ENCODE peak calls at places on chromosomes 16 and 17, in five cellular contexts. X is heart left ventricle, U is fibroblast of gingiva, J is NCI-H1930, L is glutamatergic neuron. Z is an unnamed sample.
A peak's percentile ranks its signal among the peaks of the same experiment; 100 is the strongest.

GRCh38 chr17:32033223-32033622 is 26.0 kb downstream of the LRRC37B start:
- DNase-seq in X (no peak), U (no peak), J (no peak), L (no peak), Z (no peak)

GRCh38 chr16:57764341-57765159 is 29.0 kb downstream of the KATNB1 start:
- DNase-seq in X (peak; percentile 48), U (peak; percentile 53), J (no peak), L (no peak), Z (peak; percentile 81)

GRCh38 chr17:42979511-42980273 is at the start of gene PTGES3L:
- DNase-seq in X (peak; percentile 88), U (no peak), J (peak; percentile 39), L (peak; percentile 26), Z (no peak)

GRCh38 chr17:76014925-76015261 is 12.2 kb downstream of the EVPL start:
- DNase-seq in X (no peak), U (no peak), J (no peak), L (no peak), Z (no peak)

GRCh38 chr17:7478276-7479138 is 924 bp downstream of the ZBTB4 start:
- DNase-seq in X (peak; percentile 51), U (peak; percentile 60), J (no peak), L (peak; percentile 46), Z (peak; percentile 48)

GRCh38 chr16:11245988-11246387 is 10.0 kb downstream of the SOCS1 start:
- DNase-seq in X (no peak), U (no peak), J (no peak), L (no peak), Z (no peak)

GRCh38 chr16:78738557-78738956 is 639.1 kb downstream of the WWOX start:
- DNase-seq in X (no peak), U (no peak), J (no peak), L (no peak), Z (no peak)

GRCh38 chr17:47705536-47706481 is 11.8 kb downstream of the TBKBP1 start:
- DNase-seq in X (peak; percentile 23), U (no peak), J (no peak), L (no peak), Z (no peak)

GRCh38 chr17:31461227-31461810 is 69.8 kb downstream of the RAB11FIP4 start:
- DNase-seq in X (no peak), U (no peak), J (no peak), L (no peak), Z (no peak)

GRCh38 chr16:65227041-65227835 is 105.4 kb upstream of the CDH11 start:
- DNase-seq in X (no peak), U (no peak), J (no peak), L (no peak), Z (no peak)

GRCh38 chr16:64397945-64398508 is 723.8 kb downstream of the CDH11 start:
- DNase-seq in X (no peak), U (no peak), J (no peak), L (no peak), Z (no peak)

GRCh38 chr16:89015271-89015859 is 38.4 kb upstream of the CBFA2T3 start:
- DNase-seq in X (no peak), U (no peak), J (no peak), L (no peak), Z (no peak)

GRCh38 chr16:76816475-76816874 is 374.5 kb upstream of the MON1B start:
- DNase-seq in X (no peak), U (no peak), J (no peak), L (no peak), Z (no peak)

GRCh38 chr17:70165383-70165782 is 3.9 kb upstream of the KCNJ2 start:
- DNase-seq in X (no peak), U (no peak), J (no peak), L (no peak), Z (no peak)

GRCh38 chr17:4175921-4176802 is 33.2 kb downstream of the CYB5D2 start:
- DNase-seq in X (no peak), U (no peak), J (no peak), L (no peak), Z (no peak)

GRCh38 chr17:60079401-60079861 is 710 bp upstream of the HEATR6 start:
- DNase-seq in X (no peak), U (peak; percentile 54), J (no peak), L (no peak), Z (peak; percentile 60)